ENCODE peak calls at places on chromosomes 6 and 20, in six cellular contexts. E is AG04450, P is mucosa of descending colon, O is transverse colon, U is body of pancreas, H is A549. K is an unnamed sample.

GRCh38 chr20:49612127-49612738 is 44.3 kb upstream of the PTGIS start:
- DNase-seq in U (peak; percentile 67), E (no peak), H (no peak), P (peak; percentile 47), O (peak; percentile 32), K (no peak)

GRCh38 chr20:53623454-53624206 is 30.0 kb upstream of the ZNF217 start:
- DNase-seq in U (peak; percentile 79), O (peak; percentile 74), H (peak; percentile 71), E (no peak), P (peak; percentile 79), K (peak; percentile 88)

GRCh38 chr20:35179292-35180212 is 7.7 kb downstream of the PROCR start:
- DNase-seq in O (no peak), E (no peak), H (no peak), U (no peak), P (no peak), K (no peak)

GRCh38 chr20:22925613-22925983 is 109.5 kb upstream of the SSTR4 start:
- DNase-seq in H (no peak), E (no peak), O (no peak), U (no peak), P (no peak), K (peak; percentile 32)

GRCh38 chr6:121305957-121306607 is 28.2 kb downstream of the TBC1D32 start:
- DNase-seq in E (no peak), H (peak; percentile 2), U (no peak), O (no peak), P (no peak), K (peak; percentile 60)

GRCh38 chr20:54526801-54527200 is 51.4 kb downstream of the DOK5 start:
- DNase-seq in E (no peak), O (no peak), P (no peak), U (no peak), H (no peak), K (no peak)

GRCh38 chr20:57587989-57588377 is 27.1 kb downstream of the PCK1 start:
- DNase-seq in P (no peak), E (no peak), U (no peak), O (no peak), H (no peak), K (no peak)

GRCh38 chr20:57664476-57664875 is 44.2 kb upstream of the ZBP1 start:
- DNase-seq in U (peak; percentile 2), E (no peak), O (peak; percentile 3), H (no peak), P (no peak), K (no peak)

GRCh38 chr6:21999012-21999528 is 297.8 kb downstream of the PRL start:
- DNase-seq in P (no peak), O (no peak), U (no peak), E (no peak), H (no peak), K (peak; percentile 68)

GRCh38 chr20:43560974-43561373 is 2.1 kb downstream of the SGK2 start:
- DNase-seq in U (no peak), H (no peak), O (no peak), E (no peak), P (no peak), K (no peak)

GRCh38 chr6:54419885-54420284 is 111.6 kb downstream of the TINAG start:
- DNase-seq in O (no peak), U (no peak), H (peak; percentile 1), P (no peak), E (peak; percentile 79), K (peak; percentile 95)

GRCh38 chr6:33432546-33432945 is 12.7 kb downstream of the SYNGAP1 start:
- DNase-seq in U (no peak), H (no peak), E (no peak), O (no peak), P (no peak), K (no peak)

GRCh38 chr20:23290761-23291574 is 59.6 kb upstream of the NXT1 start:
- DNase-seq in P (no peak), U (no peak), O (no peak), H (no peak), E (no peak), K (no peak)

GRCh38 chr6:125058562-125058961 is 95.0 kb upstream of the TPD52L1 start:
- DNase-seq in O (no peak), P (no peak), H (no peak), U (no peak), E (no peak), K (no peak)

GRCh38 chr20:20699144-20699543 is 13.3 kb downstream of the RALGAPA2 start:
- DNase-seq in O (no peak), P (no peak), E (no peak), U (no peak), H (no peak), K (no peak)

GRCh38 chr20:37522258-37523011 is 1.4 kb downstream of the NNAT start:
- DNase-seq in E (no peak), H (no peak), P (peak; percentile 90), U (no peak), O (peak; percentile 68), K (no peak)

GRCh38 chr20:32539817-32540675 is 45.1 kb downstream of the NOL4L start:
- DNase-seq in U (peak; percentile 25), P (peak; percentile 53), H (no peak), E (no peak), O (peak; percentile 51), K (no peak)

GRCh38 chr20:62822788-62823651 is 6.2 kb downstream of the COL9A3 start:
- DNase-seq in P (peak; percentile 83), O (peak; percentile 85), U (peak; percentile 66), E (no peak), H (peak; percentile 92), K (peak; percentile 29)

GRCh38 chr6:166308769-166309589 is 787 bp upstream of the PRR18 start:
- DNase-seq in E (no peak), H (no peak), U (peak; percentile 44), P (no peak), O (no peak), K (no peak)

GRCh38 chr6:123925360-123925759 is 121.7 kb downstream of the NKAIN2 start:
- DNase-seq in E (no peak), U (no peak), P (no peak), H (no peak), O (no peak), K (no peak)

GRCh38 chr6:35311390-35312075 is 13.9 kb downstream of the DEF6 start:
- DNase-seq in H (no peak), U (no peak), P (no peak), E (no peak), O (peak; percentile 43), K (no peak)

GRCh38 chr6:56364482-56365313 is 117.3 kb upstream of the COL21A1 start:
- DNase-seq in E (no peak), P (no peak), U (no peak), O (no peak), H (no peak), K (peak; percentile 88)

GRCh38 chr6:43432009-43432945 is 4.9 kb downstream of the ABCC10 start:
- DNase-seq in O (no peak), H (no peak), U (no peak), P (no peak), E (no peak), K (no peak)

GRCh38 chr6:82971877-82972460 is 93.7 kb downstream of the UBE3D start:
- DNase-seq in U (no peak), H (no peak), E (no peak), O (no peak), P (no peak), K (no peak)

GRCh38 chr6:150024646-150025155 is 631 bp downstream of the RAET1L start:
- DNase-seq in H (no peak), E (no peak), P (no peak), U (no peak), O (no peak), K (no peak)

GRCh38 chr6:150016324-150017185 is 8.8 kb downstream of the RAET1L start:
- DNase-seq in U (peak; percentile 80), H (peak; percentile 53), O (peak; percentile 35), P (peak; percentile 82), E (peak; percentile 15), K (peak; percentile 76)

DNA sequence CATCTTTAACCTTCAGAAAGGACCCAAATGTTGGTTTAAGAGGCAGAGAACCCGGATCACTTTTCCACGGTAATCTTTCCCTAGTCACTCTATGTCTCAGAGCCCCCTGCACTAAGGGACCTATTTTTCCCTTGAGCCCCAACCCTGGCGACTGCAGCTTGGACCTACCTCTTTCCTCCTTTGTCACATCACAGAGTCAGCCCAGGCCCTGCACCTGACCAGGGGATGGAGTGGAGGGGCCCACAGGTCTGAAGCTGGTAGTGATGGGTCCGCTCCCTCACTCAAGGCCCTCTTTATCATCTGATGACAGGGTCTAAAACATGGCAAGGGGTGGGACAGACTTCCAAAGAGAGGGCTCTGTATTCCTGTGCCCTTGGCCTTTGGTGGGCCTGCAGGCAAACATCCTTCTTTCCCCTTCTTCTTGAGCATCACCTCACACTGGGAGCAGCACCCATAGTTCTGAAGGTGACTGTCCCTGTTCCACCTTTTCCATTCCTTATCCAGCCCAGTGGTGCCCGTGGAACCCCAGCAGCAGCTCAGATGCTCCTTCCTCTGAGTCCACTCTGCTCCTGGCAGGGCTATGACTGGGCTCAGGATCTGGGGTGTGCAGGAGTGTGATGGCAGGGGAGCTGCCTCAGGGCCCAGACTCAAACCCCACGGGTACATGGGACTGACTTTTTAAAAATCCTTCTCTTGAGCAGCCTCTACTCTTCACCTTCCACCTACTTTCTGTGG is 6.3 kb downstream of the RAET1L start:
- DNase-seq in P (no peak), U (no peak), O (no peak), E (no peak), H (no peak), K (no peak)
- TF ChIP-seq CTCF in P (no peak), U (no peak), O (no peak), E (no peak), H (no peak), K (no peak)

GRCh38 chr6:91827151-91827550 is 1240.3 kb upstream of the MAP3K7 start:
- DNase-seq in H (no peak), P (no peak), U (no peak), O (no peak), E (no peak), K (no peak)

GRCh38 chr6:91826128-91826527 is 1239.3 kb upstream of the MAP3K7 start:
- DNase-seq in U (no peak), E (no peak), O (no peak), H (no peak), P (no peak), K (no peak)

GRCh38 chr6:91822581-91822980 is 1235.7 kb upstream of the MAP3K7 start:
- DNase-seq in U (no peak), P (no peak), H (no peak), E (no peak), O (no peak), K (no peak)

GRCh38 chr6:91824346-91824745 is 1237.5 kb upstream of the MAP3K7 start:
- DNase-seq in O (no peak), P (no peak), U (no peak), E (no peak), H (no peak), K (no peak)
- H3K4me3 ChIP-seq in O (no peak overlapping the region), P (no peak overlapping the region), U (no peak overlapping the region), E (no peak overlapping the region), H (no peak overlapping the region), K (no peak overlapping the region)

DNA sequence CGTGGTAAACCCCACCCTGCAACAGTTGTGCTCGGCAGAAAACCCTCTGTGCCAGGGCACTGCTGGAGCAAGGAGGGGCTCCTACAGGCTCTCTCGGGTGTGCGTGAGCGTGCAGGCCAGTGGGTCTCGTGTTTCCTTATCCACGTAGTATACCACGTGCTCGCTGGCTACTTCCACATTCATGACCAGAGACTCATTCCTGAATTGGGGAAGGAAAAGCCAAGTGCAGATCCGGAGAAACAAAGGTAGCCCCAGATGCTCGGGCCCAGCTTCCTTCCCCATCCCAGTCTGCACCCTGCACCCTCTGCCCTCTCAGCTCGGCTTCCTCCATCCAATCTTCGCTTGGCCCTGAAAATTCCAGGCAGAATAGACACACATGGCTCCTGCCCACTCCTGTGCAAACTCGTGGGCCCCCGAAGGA is 29.4 kb downstream of the NPEPL1 start:
- DNase-seq in E (no peak), P (peak; percentile 30), O (peak; percentile 24), H (no peak), U (no peak), K (no peak)
- TF ChIP-seq CTCF in E (no peak), P (no peak), O (no peak), H (no peak), U (no peak), K (no peak)

GRCh38 chr6:157800420-157801237 is 22.4 kb upstream of the SNX9 start:
- DNase-seq in U (no peak), H (no peak), O (no peak), E (peak; percentile 41), P (no peak), K (peak; percentile 79)
- H3K4me3 ChIP-seq in U (no peak overlapping the region), H (no peak overlapping the region), O (no peak overlapping the region), E (no peak overlapping the region), P (no peak overlapping the region), K (no peak overlapping the region)